ENCODE peak calls at places on chromosomes 6 and 20, in eight cellular contexts. One of them, this sample, is unnamed.

GRCh38 chr6:167044696-167045095 is 45.5 kb downstream of the CEP43 start:
- DNase-seq in stomach: no peak
- DNase-seq in breast epithelium: no peak
- DNase-seq in sigmoid colon: no peak
- DNase-seq in H1: no peak
- DNase-seq in HCT116: no peak
- DNase-seq in suprapubic skin: no peak
- DNase-seq in SK-N-SH: no peak
- DNase-seq in this sample: no peak

GRCh38 chr6:152124432-152125074 is 317.1 kb downstream of the ESR1 start:
- DNase-seq in sigmoid colon: no peak
- DNase-seq in breast epithelium: no peak
- DNase-seq in stomach: no peak
- DNase-seq in SK-N-SH: peak; percentile 57
- DNase-seq in HCT116: peak; percentile 56
- DNase-seq in suprapubic skin: no peak
- DNase-seq in H1: no peak
- DNase-seq in this sample: no peak

GRCh38 chr6:32954983-32955802 is 2.3 kb upstream of the HLA-DMA start:
- DNase-seq in suprapubic skin: no peak
- DNase-seq in breast epithelium: no peak
- DNase-seq in stomach: peak; percentile 38
- DNase-seq in HCT116: no peak
- DNase-seq in sigmoid colon: no peak
- DNase-seq in H1: no peak
- DNase-seq in SK-N-SH: no peak
- DNase-seq in this sample: peak; percentile 83

GRCh38 chr6:683742-684440 is 9.0 kb downstream of the EXOC2 start:
- DNase-seq in breast epithelium: no peak
- DNase-seq in H1: peak; percentile 95
- DNase-seq in stomach: no peak
- DNase-seq in sigmoid colon: no peak
- DNase-seq in suprapubic skin: no peak
- DNase-seq in SK-N-SH: peak; percentile 63
- DNase-seq in HCT116: no peak
- DNase-seq in this sample: no peak

GRCh38 chr20:19867074-19867473 is 109.0 kb downstream of the RIN2 start:
- DNase-seq in sigmoid colon: no peak
- DNase-seq in HCT116: no peak
- DNase-seq in SK-N-SH: no peak
- DNase-seq in H1: no peak
- DNase-seq in suprapubic skin: no peak
- DNase-seq in stomach: no peak
- DNase-seq in breast epithelium: no peak
- DNase-seq in this sample: no peak

GRCh38 chr6:9412951-9413559 is 977.7 kb upstream of the SLC35B3 start:
- DNase-seq in suprapubic skin: no peak
- DNase-seq in sigmoid colon: no peak
- DNase-seq in HCT116: peak; percentile 34
- DNase-seq in stomach: peak; percentile 36
- DNase-seq in breast epithelium: no peak
- DNase-seq in H1: no peak
- DNase-seq in SK-N-SH: peak; percentile 35
- DNase-seq in this sample: no peak

GRCh38 chr6:118708055-118708454 is 56.7 kb upstream of the CEP85L start:
- DNase-seq in HCT116: no peak
- DNase-seq in stomach: no peak
- DNase-seq in sigmoid colon: no peak
- DNase-seq in breast epithelium: no peak
- DNase-seq in suprapubic skin: no peak
- DNase-seq in SK-N-SH: no peak
- DNase-seq in H1: no peak
- DNase-seq in this sample: no peak

GRCh38 chr6:142868917-142869316 is 76.1 kb downstream of the HIVEP2 start:
- DNase-seq in suprapubic skin: no peak
- DNase-seq in HCT116: no peak
- DNase-seq in breast epithelium: no peak
- DNase-seq in stomach: no peak
- DNase-seq in SK-N-SH: no peak
- DNase-seq in H1: no peak
- DNase-seq in sigmoid colon: no peak
- DNase-seq in this sample: no peak

GRCh38 chr6:150334790-150335783 is 33.7 kb upstream of the IYD start:
- DNase-seq in SK-N-SH: peak; percentile 41
- DNase-seq in HCT116: peak; percentile 80
- DNase-seq in breast epithelium: no peak
- DNase-seq in sigmoid colon: no peak
- DNase-seq in H1: no peak
- DNase-seq in stomach: no peak
- DNase-seq in suprapubic skin: no peak
- DNase-seq in this sample: no peak

GRCh38 chr6:76682842-76683241 is 610.4 kb upstream of the IMPG1 start:
- DNase-seq in SK-N-SH: no peak
- DNase-seq in breast epithelium: no peak
- DNase-seq in HCT116: peak; percentile 12
- DNase-seq in stomach: no peak
- DNase-seq in H1: no peak
- DNase-seq in sigmoid colon: no peak
- DNase-seq in suprapubic skin: no peak
- DNase-seq in this sample: no peak
- H3K27ac ChIP-seq in SK-N-SH: no peak overlapping the region
- H3K27ac ChIP-seq in breast epithelium: no peak overlapping the region
- H3K27ac ChIP-seq in HCT116: no peak overlapping the region
- H3K27ac ChIP-seq in stomach: no peak overlapping the region
- H3K27ac ChIP-seq in H1: no peak overlapping the region
- H3K27ac ChIP-seq in sigmoid colon: no peak overlapping the region
- H3K27ac ChIP-seq in suprapubic skin: no peak overlapping the region
- H3K27ac ChIP-seq in this sample: no peak overlapping the region

GRCh38 chr6:11804135-11804534 is 25.5 kb upstream of the ADTRP start:
- DNase-seq in suprapubic skin: no peak
- DNase-seq in HCT116: no peak
- DNase-seq in stomach: no peak
- DNase-seq in breast epithelium: no peak
- DNase-seq in H1: no peak
- DNase-seq in SK-N-SH: no peak
- DNase-seq in sigmoid colon: no peak
- DNase-seq in this sample: peak; percentile 26

GRCh38 chr6:11804706-11805105 is 26.1 kb upstream of the ADTRP start:
- DNase-seq in H1: no peak
- DNase-seq in HCT116: no peak
- DNase-seq in stomach: no peak
- DNase-seq in SK-N-SH: no peak
- DNase-seq in sigmoid colon: no peak
- DNase-seq in breast epithelium: no peak
- DNase-seq in suprapubic skin: no peak
- DNase-seq in this sample: no peak

GRCh38 chr6:11806561-11807317 is 28.1 kb upstream of the ADTRP start:
- DNase-seq in stomach: no peak
- DNase-seq in HCT116: no peak
- DNase-seq in breast epithelium: no peak
- DNase-seq in SK-N-SH: no peak
- DNase-seq in H1: no peak
- DNase-seq in sigmoid colon: no peak
- DNase-seq in suprapubic skin: no peak
- DNase-seq in this sample: peak; percentile 83

GRCh38 chr6:11803596-11803981 is 25.0 kb upstream of the ADTRP start:
- DNase-seq in breast epithelium: no peak
- DNase-seq in H1: no peak
- DNase-seq in HCT116: no peak
- DNase-seq in stomach: no peak
- DNase-seq in sigmoid colon: no peak
- DNase-seq in suprapubic skin: no peak
- DNase-seq in SK-N-SH: no peak
- DNase-seq in this sample: no peak

GRCh38 chr6:11805259-11806053 is 26.9 kb upstream of the ADTRP start:
- DNase-seq in suprapubic skin: no peak
- DNase-seq in stomach: no peak
- DNase-seq in breast epithelium: no peak
- DNase-seq in sigmoid colon: no peak
- DNase-seq in HCT116: no peak
- DNase-seq in H1: peak; percentile 43
- DNase-seq in SK-N-SH: no peak
- DNase-seq in this sample: peak; percentile 78
- TF ChIP-seq POLR2AphosphoS5 in suprapubic skin: no peak
- TF ChIP-seq POLR2AphosphoS5 in stomach: no peak
- TF ChIP-seq POLR2AphosphoS5 in breast epithelium: no peak
- TF ChIP-seq POLR2AphosphoS5 in sigmoid colon: no peak
- TF ChIP-seq POLR2AphosphoS5 in HCT116: no peak
- TF ChIP-seq POLR2AphosphoS5 in H1: no peak
- TF ChIP-seq POLR2AphosphoS5 in SK-N-SH: no peak
- TF ChIP-seq POLR2AphosphoS5 in this sample: no peak

DNA sequence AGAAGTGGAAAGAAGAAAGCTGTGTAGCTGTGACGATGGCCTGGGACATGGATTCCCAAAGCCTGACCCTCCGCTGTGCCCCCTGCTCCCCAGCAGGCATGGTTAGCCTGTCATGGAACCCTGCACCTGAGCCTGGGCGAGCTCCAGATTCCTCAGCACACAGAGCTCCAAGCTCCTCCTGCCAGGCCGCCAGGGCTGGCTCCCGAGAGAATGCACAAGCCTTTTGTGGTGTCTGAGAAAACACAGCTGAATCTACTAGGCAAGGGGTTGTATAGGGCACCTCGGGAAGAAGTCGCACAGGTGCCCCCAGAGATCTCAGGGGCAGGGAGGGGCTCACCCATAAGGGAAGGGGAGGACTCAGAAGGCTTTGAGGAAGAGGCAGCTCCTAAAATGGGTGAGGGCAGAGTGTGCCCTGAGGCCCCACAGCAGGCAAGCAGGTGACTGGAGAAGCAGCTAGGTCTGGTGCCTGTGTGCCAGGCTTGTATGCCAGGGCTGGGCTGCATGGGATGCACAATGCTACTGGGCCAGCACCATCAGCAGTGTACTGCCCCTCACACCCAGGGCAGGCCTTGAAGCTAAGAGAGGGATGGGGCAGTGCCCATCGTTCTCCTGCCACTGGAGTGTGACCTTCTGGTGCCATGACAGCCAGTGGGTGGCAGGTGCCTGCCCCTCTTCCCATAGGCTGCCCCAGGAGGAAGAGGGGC is 64.3 kb upstream of the CD93 start:
- DNase-seq in breast epithelium: no peak
- DNase-seq in sigmoid colon: peak; percentile 52
- DNase-seq in suprapubic skin: no peak
- DNase-seq in SK-N-SH: no peak
- DNase-seq in stomach: peak; percentile 20
- DNase-seq in H1: no peak
- DNase-seq in HCT116: no peak
- DNase-seq in this sample: no peak
- H3K27ac ChIP-seq in breast epithelium: no peak overlapping the region
- H3K27ac ChIP-seq in sigmoid colon: no peak overlapping the region
- H3K27ac ChIP-seq in suprapubic skin: no peak overlapping the region
- H3K27ac ChIP-seq in SK-N-SH: no peak overlapping the region
- H3K27ac ChIP-seq in stomach: no peak overlapping the region
- H3K27ac ChIP-seq in H1: no peak overlapping the region
- H3K27ac ChIP-seq in HCT116: no peak overlapping the region
- H3K27ac ChIP-seq in this sample: no peak overlapping the region

GRCh38 chr6:158048589-158048988 is 66.9 kb downstream of the SYNJ2 start:
- DNase-seq in HCT116: no peak
- DNase-seq in stomach: no peak
- DNase-seq in sigmoid colon: no peak
- DNase-seq in H1: no peak
- DNase-seq in SK-N-SH: no peak
- DNase-seq in breast epithelium: no peak
- DNase-seq in suprapubic skin: no peak
- DNase-seq in this sample: no peak
- TF ChIP-seq POLR2AphosphoS5 in HCT116: no peak
- TF ChIP-seq POLR2AphosphoS5 in stomach: no peak
- TF ChIP-seq POLR2AphosphoS5 in sigmoid colon: no peak
- TF ChIP-seq POLR2AphosphoS5 in H1: no peak
- TF ChIP-seq POLR2AphosphoS5 in SK-N-SH: no peak
- TF ChIP-seq POLR2AphosphoS5 in breast epithelium: no peak
- TF ChIP-seq POLR2AphosphoS5 in suprapubic skin: no peak
- TF ChIP-seq POLR2AphosphoS5 in this sample: no peak